ENCODE peak calls at places on chromosomes 7 and 10, in ten cellular contexts. I is thoracic aorta; H is brain microvascular endothelial cell; J is colonic mucosa; F is ovary; C is H1; V is upper lobe of right lung; Y is kidney; O is CD8-positive, alpha-beta T cell; E is GM23338. S is an unnamed sample.

GRCh38 chr7:41912851-41913580 is 210.1 kb upstream of the INHBA start:
- DNase-seq in I (no peak), C (no peak), O (no peak), H (no peak), F (no peak), E (no peak), J (no peak), V (no peak), Y (no peak), S (no peak)

GRCh38 chr7:93249749-93250148 is 17.6 kb downstream of the VPS50 start:
- DNase-seq in F (no peak), I (no peak), C (no peak), V (no peak), H (peak; percentile 72), Y (no peak), J (no peak), E (peak; percentile 47), O (no peak), S (no peak)

GRCh38 chr7:47973739-47974138 is 5.7 kb downstream of the HUS1 start:
- DNase-seq in F (no peak), Y (no peak), E (no peak), H (no peak), J (no peak), C (no peak), I (no peak), V (no peak), O (no peak), S (no peak)

GRCh38 chr7:106344861-106345260 is 60.1 kb upstream of the NAMPT start:
- DNase-seq in C (no peak), O (no peak), I (no peak), Y (no peak), E (no peak), H (peak; percentile 47), V (no peak), J (no peak), F (no peak), S (no peak)

GRCh38 chr7:23184709-23185354 is 3.0 kb downstream of the NUP42 start:
- DNase-seq in F (no peak), Y (no peak), E (peak; percentile 29), H (peak; percentile 57), V (no peak), C (no peak), I (no peak), J (peak; percentile 64), O (no peak), S (no peak)

GRCh38 chr7:19815546-19815945 is 42.1 kb upstream of the TMEM196 start:
- DNase-seq in I (no peak), J (no peak), H (no peak), O (no peak), E (peak; percentile 26), V (no peak), Y (no peak), F (no peak), C (no peak), S (no peak)

GRCh38 chr10:113007343-113007771 is 57.3 kb downstream of the TCF7L2 start:
- DNase-seq in F (no peak), J (no peak), E (no peak), V (no peak), H (no peak), O (peak; percentile 36), I (no peak), Y (no peak), C (no peak), S (no peak)

GRCh38 chr7:42561797-42562196 is 324.8 kb upstream of the GLI3 start:
- DNase-seq in E (no peak), Y (no peak), O (no peak), F (no peak), I (no peak), J (no peak), C (no peak), V (no peak), H (no peak), S (no peak)

GRCh38 chr7:117706191-117706590 is 167.1 kb downstream of the CTTNBP2 start:
- DNase-seq in O (no peak), H (no peak), V (no peak), C (no peak), E (no peak), I (no peak), J (no peak), F (no peak), Y (no peak), S (no peak)

GRCh38 chr7:151075662-151075971 is 5.0 kb downstream of the FASTK start:
- DNase-seq in I (no peak), H (no peak), O (no peak), V (peak; percentile 51), E (no peak), Y (peak; percentile 54), F (peak; percentile 19), C (no peak), J (no peak), S (no peak)

GRCh38 chr7:158266817-158267736 is 320.5 kb downstream of the PTPRN2 start:
- DNase-seq in O (no peak), C (no peak), Y (peak; percentile 45), H (no peak), V (peak; percentile 61), I (no peak), E (no peak), F (no peak), J (peak; percentile 71), S (no peak)

DNA sequence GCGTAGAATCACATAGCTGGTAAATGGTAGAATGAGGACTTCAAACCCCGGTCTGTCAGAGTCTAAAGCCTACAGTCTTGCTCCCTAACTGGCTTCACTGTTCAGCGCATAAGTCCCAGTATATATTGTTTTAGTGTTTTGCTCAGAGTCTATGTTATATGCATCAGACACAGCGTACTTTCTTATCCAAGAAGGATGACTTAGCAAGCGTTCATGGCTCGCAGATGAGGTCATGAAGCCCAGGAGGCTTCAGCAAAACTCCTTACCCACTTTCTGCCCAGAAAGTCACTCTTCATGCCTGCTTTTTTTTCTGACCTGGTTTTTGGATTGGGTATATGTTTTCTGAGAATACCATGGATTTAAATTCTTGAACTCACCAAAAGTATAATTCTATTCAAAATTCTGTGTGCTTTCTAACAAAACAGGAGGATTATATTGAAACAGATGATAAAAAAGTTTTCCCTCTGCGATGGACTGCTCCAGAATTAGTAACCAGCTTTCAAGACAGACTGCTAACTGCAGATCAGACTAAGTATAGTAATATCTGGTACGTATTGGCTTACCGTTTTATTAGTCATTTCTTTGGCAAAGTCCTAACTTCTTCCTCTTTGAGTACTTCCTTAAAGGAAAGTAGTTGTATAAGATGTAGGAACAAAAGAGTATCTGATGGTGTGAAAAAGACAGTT is 24.6 kb upstream of the BHLHA15 start:
- DNase-seq in I (no peak), H (peak; percentile 37), F (no peak), Y (no peak), O (no peak), V (no peak), E (no peak), C (no peak), J (no peak), S (no peak)
- H3K4me3 ChIP-seq in I (peak overlapping the region; percentile 32), H (no peak overlapping the region), F (no peak overlapping the region), Y (no peak overlapping the region), O (no peak overlapping the region), V (no peak overlapping the region), E (no peak overlapping the region), C (no peak overlapping the region), J (no peak overlapping the region), S (peak overlapping the region; percentile 20)

GRCh38 chr7:155947051-155947450 is 134.8 kb upstream of the SHH start:
- DNase-seq in E (no peak), H (peak; percentile 24), Y (no peak), J (no peak), V (no peak), C (no peak), F (no peak), I (no peak), O (no peak), S (no peak)

GRCh38 chr7:155942226-155942950 is 130.1 kb upstream of the SHH start:
- DNase-seq in I (no peak), F (no peak), E (no peak), Y (peak; percentile 41), H (no peak), V (no peak), O (no peak), J (no peak), C (peak; percentile 39), S (no peak)

GRCh38 chr7:155945670-155946325 is 133.5 kb upstream of the SHH start:
- DNase-seq in E (no peak), F (no peak), V (no peak), H (no peak), Y (no peak), J (no peak), I (no peak), C (no peak), O (no peak), S (no peak)

GRCh38 chr7:155943251-155943899 is 131.1 kb upstream of the SHH start:
- DNase-seq in V (no peak), C (peak; percentile 11), O (no peak), F (no peak), E (no peak), Y (no peak), H (no peak), I (no peak), J (no peak), S (no peak)

DNA sequence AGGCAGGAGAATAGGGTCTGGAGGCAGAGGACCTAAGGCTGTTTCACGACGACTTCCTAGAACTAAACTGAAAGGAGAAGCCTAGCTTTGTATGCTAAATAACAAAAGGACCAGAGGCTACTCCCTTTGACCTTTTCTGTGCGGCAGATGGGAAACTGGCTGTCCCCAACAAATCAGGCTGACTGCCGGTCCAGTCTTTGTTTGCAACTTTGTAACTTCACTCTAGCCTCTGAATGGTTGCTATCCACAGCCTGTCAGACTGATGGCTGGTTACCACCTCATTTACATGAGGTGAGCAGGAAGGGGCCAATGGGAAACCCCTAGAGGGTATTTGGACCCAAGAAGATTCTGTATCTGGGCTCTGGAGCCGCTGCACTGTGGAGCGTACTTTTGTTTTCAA is 132.6 kb upstream of the SHH start:
- DNase-seq in V (no peak), O (no peak), I (no peak), F (no peak), E (no peak), C (no peak), Y (no peak), H (no peak), J (no peak), S (no peak)
- H3K27ac ChIP-seq in V (no peak overlapping the region), O (no peak overlapping the region), I (no peak overlapping the region), F (no peak overlapping the region), E (no peak overlapping the region), C (no peak overlapping the region), Y (no peak overlapping the region), H (no peak overlapping the region), J (no peak overlapping the region), S (no peak overlapping the region)

GRCh38 chr7:2517004-2517403 is 2.6 kb upstream of the LFNG start:
- DNase-seq in C (no peak), I (no peak), F (no peak), O (no peak), Y (no peak), E (peak; percentile 49), J (no peak), H (peak; percentile 88), V (no peak), S (no peak)
- TF ChIP-seq CTCF in C (no peak), I (no peak), F (no peak), O (no peak), Y (no peak), E (no peak), J (no peak), H (peak; percentile 53), V (no peak), S (no peak)

DNA sequence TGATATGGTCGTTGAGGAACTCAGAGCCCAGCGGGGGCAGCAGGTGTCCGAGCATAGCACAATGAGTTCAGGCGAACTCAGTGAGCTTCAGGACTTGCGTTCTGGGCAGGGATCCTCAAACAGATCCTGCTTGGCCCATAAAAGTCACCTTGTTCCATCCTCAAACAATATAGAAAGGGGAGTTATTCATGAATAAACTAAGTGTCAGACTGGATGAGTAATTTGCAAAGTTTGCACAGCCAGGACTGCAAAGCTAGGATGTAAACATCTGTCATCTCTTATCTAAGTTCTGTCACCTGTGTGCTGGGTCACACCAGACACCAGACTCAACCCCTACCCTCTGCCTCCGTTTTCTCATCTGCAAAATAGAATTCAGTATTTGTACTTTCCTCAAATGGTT is 58.0 kb upstream of the PFKP start:
- DNase-seq in Y (no peak), H (no peak), I (no peak), F (no peak), V (no peak), O (no peak), E (no peak), C (no peak), J (no peak), S (no peak)
- H3K4me3 ChIP-seq in Y (no peak overlapping the region), H (no peak overlapping the region), I (no peak overlapping the region), F (no peak overlapping the region), V (no peak overlapping the region), O (no peak overlapping the region), E (no peak overlapping the region), C (no peak overlapping the region), J (no peak overlapping the region), S (no peak overlapping the region)